ENCODE peak calls at places on chromosomes 2 and 18, in ten cellular contexts. P, E, R, H, S, O, M, T, N and D are unnamed samples.

GRCh38 chr2:203809084-203809521 is 58.5 kb upstream of the CTLA4 start:
- DNase-seq in R (no peak), T (no peak), N (peak; percentile 78), E (no peak), P (no peak), M (no peak), O (no peak), H (no peak), S (no peak), D (no peak)

GRCh38 chr18:60966876-60967275 is 366.4 kb upstream of the CDH20 start:
- DNase-seq in P (no peak), R (no peak), T (no peak), E (no peak), H (no peak), N (peak; percentile 46), M (no peak), S (no peak), O (no peak), D (no peak)

GRCh38 chr2:56130463-56131070 is 53.2 kb upstream of the CCDC85A start:
- DNase-seq in H (peak; percentile 61), M (peak; percentile 65), T (peak; percentile 7), E (no peak), P (no peak), S (no peak), O (peak; percentile 2), N (peak; percentile 75), R (peak; percentile 14), D (peak; percentile 47)

GRCh38 chr2:234061624-234062257 is 11.2 kb downstream of the SPP2 start:
- DNase-seq in S (no peak), O (no peak), N (no peak), P (no peak), R (no peak), E (no peak), T (no peak), M (no peak), H (no peak), D (no peak)

GRCh38 chr2:85537600-85538506 is 1.1 kb upstream of the MAT2A start:
- DNase-seq in T (no peak), O (peak; percentile 71), H (peak; percentile 78), S (peak; percentile 49), N (peak; percentile 57), P (peak; percentile 15), E (no peak), R (peak; percentile 54), M (peak; percentile 73), D (peak; percentile 82)

GRCh38 chr18:70991577-70991976 is 702.7 kb downstream of the SOCS6 start:
- DNase-seq in T (no peak), E (no peak), O (no peak), P (no peak), H (no peak), S (no peak), R (no peak), N (peak; percentile 66), M (no peak), D (no peak)

GRCh38 chr2:177489719-177490301 is 97.2 kb downstream of the AGPS start:
- DNase-seq in H (no peak), M (peak; percentile 9), N (peak; percentile 64), O (no peak), P (no peak), R (peak; percentile 24), E (no peak), S (peak; percentile 4), T (no peak), D (peak; percentile 57)

GRCh38 chr2:216344958-216345315 is 27.3 kb downstream of the MARCHF4 start:
- DNase-seq in P (no peak), T (no peak), H (no peak), M (no peak), S (no peak), E (no peak), O (no peak), N (no peak), R (no peak), D (no peak)

GRCh38 chr18:10050956-10051355 is 137.1 kb downstream of the VAPA start:
- DNase-seq in H (no peak), S (no peak), M (no peak), N (peak; percentile 30), O (no peak), T (no peak), R (no peak), P (no peak), E (no peak), D (no peak)

GRCh38 chr2:195820867-195821565 is 164.0 kb downstream of the SLC39A10 start:
- DNase-seq in S (no peak), M (no peak), O (no peak), T (no peak), E (no peak), N (no peak), P (no peak), H (no peak), R (no peak), D (no peak)

GRCh38 chr2:110105608-110106467 is 9.8 kb downstream of the MALL start:
- DNase-seq in T (no peak), M (no peak), H (peak; percentile 30), R (no peak), P (no peak), N (peak; percentile 59), S (no peak), O (no peak), E (no peak), D (no peak)

GRCh38 chr2:55620123-55620779 is 2.8 kb upstream of the PPP4R3B start:
- DNase-seq in O (no peak), P (no peak), S (no peak), M (no peak), H (peak; percentile 48), N (peak; percentile 20), E (no peak), R (no peak), T (no peak), D (no peak)

GRCh38 chr18:75210274-75211001 is at the start of gene TSHZ1:
- DNase-seq in N (peak; percentile 89), H (peak; percentile 73), M (peak; percentile 93), E (peak; percentile 70), T (peak; percentile 72), O (no peak), R (peak; percentile 82), S (peak; percentile 83), P (peak; percentile 34), D (peak; percentile 91)

GRCh38 chr2:1745171-1746023 is 1.1 kb upstream of the PXDN start:
- DNase-seq in M (no peak), T (no peak), H (no peak), O (peak; percentile 22), E (no peak), N (no peak), S (no peak), R (no peak), P (no peak), D (no peak)

GRCh38 chr2:197261808-197262226 is 48.8 kb downstream of the ANKRD44 start:
- DNase-seq in M (no peak), O (no peak), P (no peak), N (peak; percentile 35), T (no peak), S (no peak), E (no peak), R (no peak), H (no peak), D (no peak)

GRCh38 chr2:12236136-12236834 is 480.5 kb upstream of the TRIB2 start:
- DNase-seq in T (no peak), R (no peak), N (peak; percentile 66), P (no peak), S (no peak), H (no peak), M (no peak), E (no peak), O (no peak), D (no peak)

GRCh38 chr2:111168528-111168929 is 47.8 kb downstream of the BCL2L11 start:
- DNase-seq in O (peak; percentile 17), S (no peak), N (peak; percentile 76), P (peak; percentile 49), M (peak; percentile 13), H (peak; percentile 78), T (no peak), E (no peak), R (no peak), D (no peak)

GRCh38 chr2:237473474-237474453 is 13.3 kb upstream of the MLPH start:
- DNase-seq in N (peak; percentile 76), O (peak; percentile 49), P (no peak), E (no peak), H (no peak), R (no peak), S (peak; percentile 41), M (peak; percentile 69), T (no peak), D (no peak)

GRCh38 chr18:3449702-3450357 is at the start of gene TGIF1:
- DNase-seq in P (peak; percentile 27), N (peak; percentile 85), R (no peak), T (no peak), H (peak; percentile 88), S (peak; percentile 54), O (peak; percentile 71), M (no peak), E (peak; percentile 30), D (peak; percentile 85)

GRCh38 chr2:147311058-147311429 is 533.8 kb upstream of the ACVR2A start:
- DNase-seq in P (no peak), H (no peak), N (no peak), M (no peak), S (no peak), R (no peak), E (no peak), T (no peak), O (no peak), D (no peak)

GRCh38 chr2:54763636-54764291 is 40.3 kb downstream of the EML6 start:
- DNase-seq in O (no peak), E (no peak), S (no peak), M (no peak), H (peak; percentile 13), N (no peak), T (no peak), P (no peak), R (no peak), D (peak; percentile 15)

GRCh38 chr2:29317077-29317517 is 201.9 kb downstream of the CLIP4 start:
- DNase-seq in N (peak; percentile 85), O (no peak), S (no peak), P (no peak), M (peak; percentile 48), R (no peak), T (no peak), E (no peak), H (peak; percentile 14), D (no peak)

GRCh38 chr2:8567469-8568108 is 114.3 kb upstream of the ID2 start:
- DNase-seq in S (no peak), R (no peak), O (no peak), N (no peak), T (no peak), E (no peak), P (no peak), H (no peak), M (no peak), D (no peak)

GRCh38 chr2:74429487-74430451 is 8.2 kb downstream of the WDR54 start:
- DNase-seq in H (no peak), N (no peak), P (no peak), S (no peak), O (no peak), E (no peak), R (no peak), T (no peak), M (no peak), D (no peak)

GRCh38 chr2:187774551-187775071 is 220.4 kb upstream of the TFPI start:
- DNase-seq in H (no peak), T (no peak), E (no peak), R (no peak), P (no peak), O (no peak), S (no peak), M (no peak), N (peak; percentile 73), D (no peak)

GRCh38 chr2:144099746-144100438 is 420.0 kb downstream of the ZEB2 start:
- DNase-seq in E (no peak), M (no peak), S (no peak), R (no peak), T (no peak), H (no peak), N (peak; percentile 90), O (peak; percentile 1), P (no peak), D (no peak)

GRCh38 chr18:79705272-79705671 is 25.7 kb downstream of the CTDP1 start:
- DNase-seq in P (no peak), M (no peak), T (no peak), E (no peak), R (no peak), S (no peak), N (no peak), O (no peak), H (no peak), D (no peak)

GRCh38 chr2:74343316-74343715 is at the start of gene SLC4A5:
- DNase-seq in P (no peak), O (no peak), M (no peak), T (no peak), H (no peak), R (no peak), E (no peak), N (no peak), S (no peak), D (no peak)